ENCODE peak calls at places on chromosomes 3 and 15, in eight cellular contexts. One of them, this sample, is unnamed.

GRCh38 chr3:149215474-149215873 is 6.2 kb downstream of the CP start:
- DNase-seq in psoas muscle: no peak
- DNase-seq in astrocyte: peak; percentile 31
- DNase-seq in GM06990: no peak
- DNase-seq in IMR-90: no peak
- DNase-seq in cardiac muscle cell: peak; percentile 35
- DNase-seq in mucosa of descending colon: no peak
- DNase-seq in iPS DF 6.9: no peak
- DNase-seq in this sample: no peak

GRCh38 chr15:31338318-31338878 is 11.8 kb downstream of the KLF13 start:
- DNase-seq in psoas muscle: no peak
- DNase-seq in astrocyte: no peak
- DNase-seq in GM06990: peak; percentile 68
- DNase-seq in IMR-90: no peak
- DNase-seq in cardiac muscle cell: peak; percentile 14
- DNase-seq in mucosa of descending colon: peak; percentile 72
- DNase-seq in iPS DF 6.9: no peak
- DNase-seq in this sample: no peak

GRCh38 chr3:192409203-192409837 is 318.0 kb downstream of the FGF12 start:
- DNase-seq in psoas muscle: peak; percentile 39
- DNase-seq in astrocyte: peak; percentile 50
- DNase-seq in GM06990: no peak
- DNase-seq in IMR-90: no peak
- DNase-seq in cardiac muscle cell: peak; percentile 44
- DNase-seq in mucosa of descending colon: no peak
- DNase-seq in iPS DF 6.9: no peak
- DNase-seq in this sample: no peak

GRCh38 chr15:69607101-69607500 is 154.5 kb downstream of the RPLP1 start:
- DNase-seq in psoas muscle: no peak
- DNase-seq in astrocyte: peak; percentile 62
- DNase-seq in GM06990: no peak
- DNase-seq in IMR-90: no peak
- DNase-seq in cardiac muscle cell: peak; percentile 70
- DNase-seq in mucosa of descending colon: no peak
- DNase-seq in iPS DF 6.9: no peak
- DNase-seq in this sample: no peak

GRCh38 chr3:153768559-153769469 is 352.4 kb upstream of the ARHGEF26 start:
- DNase-seq in psoas muscle: no peak
- DNase-seq in astrocyte: peak; percentile 39
- DNase-seq in GM06990: no peak
- DNase-seq in IMR-90: peak; percentile 61
- DNase-seq in cardiac muscle cell: peak; percentile 76
- DNase-seq in mucosa of descending colon: no peak
- DNase-seq in iPS DF 6.9: peak; percentile 48
- DNase-seq in this sample: peak; percentile 37

GRCh38 chr3:98573231-98573728 is 20.1 kb downstream of the CPOX start:
- DNase-seq in psoas muscle: no peak
- DNase-seq in astrocyte: no peak
- DNase-seq in GM06990: no peak
- DNase-seq in IMR-90: peak; percentile 33
- DNase-seq in cardiac muscle cell: peak; percentile 56
- DNase-seq in mucosa of descending colon: no peak
- DNase-seq in iPS DF 6.9: no peak
- DNase-seq in this sample: no peak

GRCh38 chr3:123818324-123818920 is 65.7 kb downstream of the MYLK start:
- DNase-seq in psoas muscle: no peak
- DNase-seq in astrocyte: peak; percentile 88
- DNase-seq in GM06990: no peak
- DNase-seq in IMR-90: peak; percentile 33
- DNase-seq in cardiac muscle cell: peak; percentile 25
- DNase-seq in mucosa of descending colon: no peak
- DNase-seq in iPS DF 6.9: no peak
- DNase-seq in this sample: peak; percentile 11

GRCh38 chr15:86317379-86317745 is 237.7 kb downstream of the AGBL1 start:
- DNase-seq in psoas muscle: peak; percentile 27
- DNase-seq in astrocyte: no peak
- DNase-seq in GM06990: no peak
- DNase-seq in IMR-90: no peak
- DNase-seq in cardiac muscle cell: no peak
- DNase-seq in mucosa of descending colon: no peak
- DNase-seq in iPS DF 6.9: no peak
- DNase-seq in this sample: no peak

GRCh38 chr3:126944089-126944965 is 38.6 kb upstream of the PLXNA1 start:
- DNase-seq in psoas muscle: no peak
- DNase-seq in astrocyte: no peak
- DNase-seq in GM06990: no peak
- DNase-seq in IMR-90: no peak
- DNase-seq in cardiac muscle cell: no peak
- DNase-seq in mucosa of descending colon: no peak
- DNase-seq in iPS DF 6.9: no peak
- DNase-seq in this sample: no peak

GRCh38 chr15:84818221-84819131 is 1.3 kb downstream of the ALPK3 start:
- DNase-seq in psoas muscle: peak; percentile 46
- DNase-seq in astrocyte: peak; percentile 26
- DNase-seq in GM06990: no peak
- DNase-seq in IMR-90: peak; percentile 14
- DNase-seq in cardiac muscle cell: peak; percentile 81
- DNase-seq in mucosa of descending colon: no peak
- DNase-seq in iPS DF 6.9: no peak
- DNase-seq in this sample: peak; percentile 73

GRCh38 chr3:109430911-109431563 is 93.7 kb upstream of the DPPA4 start:
- DNase-seq in psoas muscle: no peak
- DNase-seq in astrocyte: no peak
- DNase-seq in GM06990: no peak
- DNase-seq in IMR-90: no peak
- DNase-seq in cardiac muscle cell: no peak
- DNase-seq in mucosa of descending colon: no peak
- DNase-seq in iPS DF 6.9: no peak
- DNase-seq in this sample: no peak

GRCh38 chr15:68553994-68554715 is 24.6 kb upstream of the CORO2B start:
- DNase-seq in psoas muscle: no peak
- DNase-seq in astrocyte: no peak
- DNase-seq in GM06990: no peak
- DNase-seq in IMR-90: peak; percentile 58
- DNase-seq in cardiac muscle cell: peak; percentile 73
- DNase-seq in mucosa of descending colon: no peak
- DNase-seq in iPS DF 6.9: no peak
- DNase-seq in this sample: peak; percentile 28

GRCh38 chr3:166390303-166390702 is 553.1 kb upstream of the BCHE start:
- DNase-seq in psoas muscle: no peak
- DNase-seq in astrocyte: no peak
- DNase-seq in GM06990: no peak
- DNase-seq in IMR-90: no peak
- DNase-seq in cardiac muscle cell: no peak
- DNase-seq in mucosa of descending colon: no peak
- DNase-seq in iPS DF 6.9: no peak
- DNase-seq in this sample: no peak

GRCh38 chr3:62823461-62824050 is 51.7 kb downstream of the CADPS start:
- DNase-seq in psoas muscle: no peak
- DNase-seq in astrocyte: no peak
- DNase-seq in GM06990: no peak
- DNase-seq in IMR-90: no peak
- DNase-seq in cardiac muscle cell: no peak
- DNase-seq in mucosa of descending colon: no peak
- DNase-seq in iPS DF 6.9: no peak
- DNase-seq in this sample: no peak

GRCh38 chr3:146498002-146498736 is 28.8 kb upstream of the PLSCR2 start:
- DNase-seq in psoas muscle: no peak
- DNase-seq in astrocyte: no peak
- DNase-seq in GM06990: no peak
- DNase-seq in IMR-90: no peak
- DNase-seq in cardiac muscle cell: no peak
- DNase-seq in mucosa of descending colon: no peak
- DNase-seq in iPS DF 6.9: no peak
- DNase-seq in this sample: peak; percentile 81

GRCh38 chr3:183253961-183254815 is 1.1 kb downstream of the B3GNT5 start:
- DNase-seq in psoas muscle: peak; percentile 53
- DNase-seq in astrocyte: peak; percentile 19
- DNase-seq in GM06990: peak; percentile 7
- DNase-seq in IMR-90: peak; percentile 12
- DNase-seq in cardiac muscle cell: peak; percentile 54
- DNase-seq in mucosa of descending colon: peak; percentile 70
- DNase-seq in iPS DF 6.9: no peak
- DNase-seq in this sample: no peak

GRCh38 chr3:188174309-188175044 is 20.5 kb downstream of the LPP start:
- DNase-seq in psoas muscle: no peak
- DNase-seq in astrocyte: no peak
- DNase-seq in GM06990: no peak
- DNase-seq in IMR-90: no peak
- DNase-seq in cardiac muscle cell: no peak
- DNase-seq in mucosa of descending colon: no peak
- DNase-seq in iPS DF 6.9: no peak
- DNase-seq in this sample: no peak

DNA sequence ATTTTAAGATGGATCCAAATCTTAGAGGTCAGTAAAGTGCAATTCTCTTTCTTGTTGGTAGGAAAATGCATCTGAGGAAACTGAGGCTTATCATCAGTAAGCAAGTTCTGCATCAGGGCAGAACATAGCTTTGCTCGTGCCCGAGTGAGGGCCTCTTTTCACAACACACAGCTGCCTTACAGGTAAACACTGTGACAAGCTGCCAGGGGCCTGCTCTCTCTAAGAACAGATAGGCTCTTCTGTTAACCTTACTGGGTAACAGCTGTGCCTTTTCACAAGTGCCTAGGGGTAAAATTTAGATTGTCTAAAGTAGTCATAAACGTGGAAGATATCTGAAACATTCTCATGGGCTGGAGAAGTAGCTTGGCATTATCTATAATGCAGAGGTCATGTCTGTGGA is 118.1 kb downstream of the C3orf38 start:
- DNase-seq in psoas muscle: no peak
- DNase-seq in astrocyte: no peak
- DNase-seq in GM06990: no peak
- DNase-seq in IMR-90: no peak
- DNase-seq in cardiac muscle cell: no peak
- DNase-seq in mucosa of descending colon: no peak
- DNase-seq in iPS DF 6.9: no peak
- DNase-seq in this sample: no peak
- H3K4me3 ChIP-seq in psoas muscle: no peak overlapping the region
- H3K4me3 ChIP-seq in astrocyte: no peak overlapping the region
- H3K4me3 ChIP-seq in GM06990: no peak overlapping the region
- H3K4me3 ChIP-seq in IMR-90: no peak overlapping the region
- H3K4me3 ChIP-seq in cardiac muscle cell: no peak overlapping the region
- H3K4me3 ChIP-seq in mucosa of descending colon: no peak overlapping the region
- H3K4me3 ChIP-seq in iPS DF 6.9: no peak overlapping the region
- H3K4me3 ChIP-seq in this sample: no peak overlapping the region

GRCh38 chr15:66402885-66403284 is 16.2 kb downstream of the MAP2K1 start:
- DNase-seq in psoas muscle: no peak
- DNase-seq in astrocyte: no peak
- DNase-seq in GM06990: no peak
- DNase-seq in IMR-90: no peak
- DNase-seq in cardiac muscle cell: no peak
- DNase-seq in mucosa of descending colon: no peak
- DNase-seq in iPS DF 6.9: no peak
- DNase-seq in this sample: no peak

GRCh38 chr15:66399276-66399675 is 12.6 kb downstream of the MAP2K1 start:
- DNase-seq in psoas muscle: no peak
- DNase-seq in astrocyte: no peak
- DNase-seq in GM06990: no peak
- DNase-seq in IMR-90: no peak
- DNase-seq in cardiac muscle cell: no peak
- DNase-seq in mucosa of descending colon: no peak
- DNase-seq in iPS DF 6.9: no peak
- DNase-seq in this sample: no peak

GRCh38 chr15:66403323-66403722 is 16.6 kb downstream of the MAP2K1 start:
- DNase-seq in psoas muscle: no peak
- DNase-seq in astrocyte: no peak
- DNase-seq in GM06990: no peak
- DNase-seq in IMR-90: no peak
- DNase-seq in cardiac muscle cell: no peak
- DNase-seq in mucosa of descending colon: no peak
- DNase-seq in iPS DF 6.9: no peak
- DNase-seq in this sample: no peak

GRCh38 chr15:66400351-66400774 is 13.7 kb downstream of the MAP2K1 start:
- DNase-seq in psoas muscle: no peak
- DNase-seq in astrocyte: peak; percentile 27
- DNase-seq in GM06990: no peak
- DNase-seq in IMR-90: peak; percentile 60
- DNase-seq in cardiac muscle cell: no peak
- DNase-seq in mucosa of descending colon: no peak
- DNase-seq in iPS DF 6.9: no peak
- DNase-seq in this sample: no peak

GRCh38 chr15:66401130-66402021 is 14.7 kb downstream of the MAP2K1 start:
- DNase-seq in psoas muscle: no peak
- DNase-seq in astrocyte: peak; percentile 31
- DNase-seq in GM06990: peak; percentile 32
- DNase-seq in IMR-90: no peak
- DNase-seq in cardiac muscle cell: no peak
- DNase-seq in mucosa of descending colon: no peak
- DNase-seq in iPS DF 6.9: no peak
- DNase-seq in this sample: peak; percentile 54
- H3K4me3 ChIP-seq in psoas muscle: no peak overlapping the region
- H3K4me3 ChIP-seq in astrocyte: no peak overlapping the region
- H3K4me3 ChIP-seq in GM06990: peak overlapping the region; percentile 19
- H3K4me3 ChIP-seq in IMR-90: no peak overlapping the region
- H3K4me3 ChIP-seq in cardiac muscle cell: no peak overlapping the region
- H3K4me3 ChIP-seq in mucosa of descending colon: no peak overlapping the region
- H3K4me3 ChIP-seq in iPS DF 6.9: no peak overlapping the region
- H3K4me3 ChIP-seq in this sample: peak overlapping the region; percentile 47

DNA sequence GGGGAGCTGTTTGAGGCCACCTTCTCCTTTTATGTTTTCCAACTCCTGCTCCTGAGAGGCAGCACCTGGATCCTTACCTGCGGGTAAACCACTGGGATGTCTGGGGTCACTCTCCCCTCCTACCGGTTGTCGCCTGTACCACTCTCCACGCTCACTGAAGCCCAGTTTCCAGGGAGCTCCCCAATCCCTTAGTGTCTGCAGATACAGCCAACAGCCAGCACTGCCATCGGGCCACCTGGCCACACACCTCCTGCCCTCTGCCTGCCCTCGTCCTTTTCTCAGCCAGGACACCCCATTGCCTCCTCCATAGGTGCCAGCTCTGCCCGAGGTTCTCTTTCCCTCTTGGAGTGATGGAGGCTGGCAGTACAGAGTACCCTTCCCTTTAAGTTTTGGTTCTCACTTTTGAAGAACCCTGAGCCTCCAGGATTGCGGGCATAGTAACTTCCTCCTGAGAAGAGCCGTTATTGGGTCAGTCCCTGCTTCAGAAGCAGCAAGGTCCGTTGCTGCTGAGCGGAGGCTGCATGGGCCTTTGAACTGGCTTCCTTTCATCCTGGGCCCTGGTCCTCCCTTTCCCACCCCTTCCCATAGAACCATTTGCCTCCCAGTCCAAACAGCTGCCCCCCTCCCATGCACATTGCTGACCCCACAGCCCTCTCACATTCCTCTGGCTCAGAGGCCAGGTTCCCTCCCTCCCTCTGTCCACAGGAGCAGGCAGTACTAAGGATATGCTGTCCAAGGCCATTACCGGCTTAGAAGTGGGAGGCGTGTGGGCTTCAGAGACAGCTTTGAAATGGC is 30.9 kb downstream of the ARNT2 start:
- DNase-seq in psoas muscle: no peak
- DNase-seq in astrocyte: no peak
- DNase-seq in GM06990: no peak
- DNase-seq in IMR-90: no peak
- DNase-seq in cardiac muscle cell: no peak
- DNase-seq in mucosa of descending colon: no peak
- DNase-seq in iPS DF 6.9: no peak
- DNase-seq in this sample: no peak
- H3K4me3 ChIP-seq in psoas muscle: no peak overlapping the region
- H3K4me3 ChIP-seq in astrocyte: no peak overlapping the region
- H3K4me3 ChIP-seq in GM06990: no peak overlapping the region
- H3K4me3 ChIP-seq in IMR-90: no peak overlapping the region
- H3K4me3 ChIP-seq in cardiac muscle cell: no peak overlapping the region
- H3K4me3 ChIP-seq in mucosa of descending colon: no peak overlapping the region
- H3K4me3 ChIP-seq in iPS DF 6.9: no peak overlapping the region
- H3K4me3 ChIP-seq in this sample: no peak overlapping the region

GRCh38 chr3:152531717-152532116 is 263.0 kb downstream of the MBNL1 start:
- DNase-seq in psoas muscle: no peak
- DNase-seq in astrocyte: no peak
- DNase-seq in GM06990: no peak
- DNase-seq in IMR-90: no peak
- DNase-seq in cardiac muscle cell: no peak
- DNase-seq in mucosa of descending colon: no peak
- DNase-seq in iPS DF 6.9: no peak
- DNase-seq in this sample: no peak
- H3K4me3 ChIP-seq in psoas muscle: no peak overlapping the region
- H3K4me3 ChIP-seq in astrocyte: no peak overlapping the region
- H3K4me3 ChIP-seq in GM06990: no peak overlapping the region
- H3K4me3 ChIP-seq in IMR-90: no peak overlapping the region
- H3K4me3 ChIP-seq in cardiac muscle cell: no peak overlapping the region
- H3K4me3 ChIP-seq in mucosa of descending colon: no peak overlapping the region
- H3K4me3 ChIP-seq in iPS DF 6.9: no peak overlapping the region
- H3K4me3 ChIP-seq in this sample: no peak overlapping the region